ENCODE peak calls at places on chromosomes 13 and 19, in four cellular contexts. P is NB4, V is WTC11, F is AG09309. O is an unnamed sample.
A peak's percentile ranks its signal among the peaks of the same experiment; 100 is the strongest.

GRCh38 chr13:110023729-110024645 is 237.6 kb upstream of the IRS2 start:
- DNase-seq in V (no peak), P (no peak), F (no peak), O (no peak)

GRCh38 chr19:12685831-12686230 is 2.0 kb upstream of the GNG14 start:
- DNase-seq in F (no peak), V (no peak), P (no peak), O (no peak)

GRCh38 chr19:7744199-7744786 is 3.0 kb downstream of the CD209 start:
- DNase-seq in F (no peak), P (no peak), V (no peak), O (no peak)

GRCh38 chr19:3801412-3802096 is 15.4 kb upstream of the MATK start:
- DNase-seq in F (no peak), V (peak; percentile 74), P (no peak), O (no peak)

GRCh38 chr13:22000191-22000590 is 329.3 kb downstream of the FGF9 start:
- DNase-seq in V (no peak), P (no peak), F (no peak), O (no peak)

GRCh38 chr19:12126707-12127106 is 13.4 kb downstream of the ZNF20 start:
- DNase-seq in F (no peak), V (peak; percentile 22), P (peak; percentile 24), O (no peak)

GRCh38 chr13:30690282-30691188 is 44.8 kb upstream of the ALOX5AP start:
- DNase-seq in V (no peak), P (peak; percentile 87), F (peak; percentile 79), O (peak; percentile 24)

GRCh38 chr13:111335263-111335662 is 14.8 kb downstream of the TEX29 start:
- DNase-seq in V (no peak), F (no peak), P (no peak), O (no peak)

GRCh38 chr13:35764359-35765015 is 288.0 kb upstream of the MAB21L1 start:
- DNase-seq in P (no peak), V (no peak), F (no peak), O (no peak)

GRCh38 chr19:12947702-12948596 is 2.3 kb downstream of the RAD23A start:
- DNase-seq in F (no peak), P (no peak), V (no peak), O (no peak)

GRCh38 chr19:40614595-40615411 is 13.6 kb downstream of the LTBP4 start:
- DNase-seq in P (no peak), V (peak; percentile 94), F (peak; percentile 82), O (peak; percentile 57)

GRCh38 chr19:29285878-29286277 is 72.9 kb upstream of the UQCRFS1 start:
- DNase-seq in V (peak; percentile 71), F (no peak), P (peak; percentile 91), O (no peak)

GRCh38 chr13:32246468-32246867 is 68.7 kb downstream of the ZAR1L start:
- DNase-seq in V (peak; percentile 81), P (peak; percentile 88), F (no peak), O (peak; percentile 18)

GRCh38 chr13:77584111-77584510 is 48.6 kb downstream of the SCEL start:
- DNase-seq in P (no peak), F (no peak), V (no peak), O (no peak)

GRCh38 chr13:93193682-93194081 is 32.9 kb upstream of the GPC6 start:
- DNase-seq in V (no peak), F (no peak), P (no peak), O (no peak)